ENCODE peak calls at places on chromosomes 7 and 10, in four cellular contexts. One of them, this sample, is unnamed.

GRCh38 chr7:43953071-43953470 is 26.8 kb downstream of the UBE2D4 start:
- DNase-seq in D721Med: no peak
- DNase-seq in A549: no peak
- DNase-seq in choroid plexus epithelial cell: no peak
- DNase-seq in this sample: no peak

GRCh38 chr10:95333997-95334792 is 43.4 kb upstream of the PDLIM1 start:
- DNase-seq in D721Med: no peak
- DNase-seq in A549: peak
- DNase-seq in choroid plexus epithelial cell: peak
- DNase-seq in this sample: no peak

GRCh38 chr10:10498781-10499180 is 518.9 kb upstream of the CELF2 start:
- DNase-seq in D721Med: no peak
- DNase-seq in A549: no peak
- DNase-seq in choroid plexus epithelial cell: peak
- DNase-seq in this sample: no peak

GRCh38 chr10:108204528-108205313 is 1040.2 kb upstream of the SORCS1 start:
- DNase-seq in D721Med: no peak
- DNase-seq in A549: peak
- DNase-seq in choroid plexus epithelial cell: peak
- DNase-seq in this sample: peak

GRCh38 chr7:143284591-143285453 is at the start of gene TMEM139:
- DNase-seq in D721Med: no peak
- DNase-seq in A549: no peak
- DNase-seq in choroid plexus epithelial cell: no peak
- DNase-seq in this sample: no peak

GRCh38 chr10:44961931-44962750 is 2.5 kb downstream of the RASSF4 start:
- DNase-seq in D721Med: no peak
- DNase-seq in A549: no peak
- DNase-seq in choroid plexus epithelial cell: no peak
- DNase-seq in this sample: no peak

GRCh38 chr10:5443429-5443828 is 31.1 kb downstream of the NET1 start:
- DNase-seq in D721Med: no peak
- DNase-seq in A549: no peak
- DNase-seq in choroid plexus epithelial cell: no peak
- DNase-seq in this sample: no peak

GRCh38 chr7:37376386-37376785 is 72.3 kb downstream of the ELMO1 start:
- DNase-seq in D721Med: no peak
- DNase-seq in A549: peak
- DNase-seq in choroid plexus epithelial cell: no peak
- DNase-seq in this sample: no peak

GRCh38 chr10:34303022-34303421 is 512.1 kb downstream of the PARD3 start:
- DNase-seq in D721Med: no peak
- DNase-seq in A549: no peak
- DNase-seq in choroid plexus epithelial cell: no peak
- DNase-seq in this sample: no peak

GRCh38 chr10:101032637-101033201 is 1.7 kb downstream of the SFXN3 start:
- DNase-seq in D721Med: peak
- DNase-seq in A549: peak
- DNase-seq in choroid plexus epithelial cell: peak
- DNase-seq in this sample: no peak

GRCh38 chr7:1293950-1294728 is 61.5 kb downstream of the UNCX start:
- DNase-seq in D721Med: no peak
- DNase-seq in A549: no peak
- DNase-seq in choroid plexus epithelial cell: no peak
- DNase-seq in this sample: no peak

GRCh38 chr7:53315986-53316385 is 280.6 kb downstream of the POM121L12 start:
- DNase-seq in D721Med: no peak
- DNase-seq in A549: no peak
- DNase-seq in choroid plexus epithelial cell: no peak
- DNase-seq in this sample: peak

GRCh38 chr10:4623757-4624420 is 202.1 kb upstream of the AKR1E2 start:
- DNase-seq in D721Med: no peak
- DNase-seq in A549: no peak
- DNase-seq in choroid plexus epithelial cell: peak
- DNase-seq in this sample: no peak

GRCh38 chr7:5343893-5344292 is 61.1 kb downstream of the SLC29A4 start:
- DNase-seq in D721Med: no peak
- DNase-seq in A549: no peak
- DNase-seq in choroid plexus epithelial cell: no peak
- DNase-seq in this sample: no peak

GRCh38 chr7:32104766-32105165 is 34.6 kb upstream of the PDE1C start:
- DNase-seq in D721Med: no peak
- DNase-seq in A549: no peak
- DNase-seq in choroid plexus epithelial cell: no peak
- DNase-seq in this sample: no peak

GRCh38 chr10:99366666-99367065 is 37.5 kb downstream of the CNNM1 start:
- DNase-seq in D721Med: no peak
- DNase-seq in A549: no peak
- DNase-seq in choroid plexus epithelial cell: no peak
- DNase-seq in this sample: no peak

GRCh38 chr7:156667110-156667436 is 26.5 kb downstream of the RNF32 start:
- DNase-seq in D721Med: no peak
- DNase-seq in A549: no peak
- DNase-seq in choroid plexus epithelial cell: no peak
- DNase-seq in this sample: no peak

GRCh38 chr7:34842782-34843181 is 184.8 kb downstream of the NPSR1 start:
- DNase-seq in D721Med: no peak
- DNase-seq in A549: no peak
- DNase-seq in choroid plexus epithelial cell: peak
- DNase-seq in this sample: no peak

GRCh38 chr10:10418397-10418796 is 599.3 kb upstream of the CELF2 start:
- DNase-seq in D721Med: no peak
- DNase-seq in A549: no peak
- DNase-seq in choroid plexus epithelial cell: no peak
- DNase-seq in this sample: no peak

GRCh38 chr7:1742555-1743303 is 72.7 kb downstream of the ELFN1 start:
- DNase-seq in D721Med: no peak
- DNase-seq in A549: no peak
- DNase-seq in choroid plexus epithelial cell: peak
- DNase-seq in this sample: no peak

GRCh38 chr7:3649250-3649649 is 348.2 kb downstream of the SDK1 start:
- DNase-seq in D721Med: no peak
- DNase-seq in A549: peak
- DNase-seq in choroid plexus epithelial cell: peak
- DNase-seq in this sample: no peak
- TF ChIP-seq CTCF in D721Med: no peak
- TF ChIP-seq CTCF in A549: no peak
- TF ChIP-seq CTCF in choroid plexus epithelial cell: peak
- TF ChIP-seq CTCF in this sample: no peak

DNA sequence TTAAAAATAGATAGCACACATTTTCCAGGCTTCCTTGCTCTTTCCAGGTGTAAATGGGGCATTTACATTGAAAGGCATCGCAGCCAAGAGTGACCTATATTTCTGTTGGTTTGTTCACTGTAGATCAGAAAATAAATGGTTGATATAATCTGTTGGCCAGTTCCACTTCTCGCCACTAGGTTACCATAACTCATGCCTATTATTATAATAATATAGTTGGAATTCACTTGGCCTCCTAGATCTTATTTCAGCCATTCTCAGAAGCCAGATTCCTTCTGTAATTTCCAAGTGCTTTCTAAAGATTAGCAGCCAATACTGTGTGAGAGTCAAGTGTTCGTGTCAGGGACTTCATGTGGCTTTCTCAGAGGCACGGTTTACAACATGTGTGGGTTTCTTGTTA is 179.5 kb downstream of the DNAH11 start:
- DNase-seq in D721Med: no peak
- DNase-seq in A549: no peak
- DNase-seq in choroid plexus epithelial cell: peak
- DNase-seq in this sample: no peak
- TF ChIP-seq CTCF in D721Med: no peak
- TF ChIP-seq CTCF in A549: no peak
- TF ChIP-seq CTCF in choroid plexus epithelial cell: peak
- TF ChIP-seq CTCF in this sample: peak

GRCh38 chr7:47416454-47417121 is 165.3 kb downstream of the TNS3 start:
- DNase-seq in D721Med: no peak
- DNase-seq in A549: peak
- DNase-seq in choroid plexus epithelial cell: no peak
- DNase-seq in this sample: no peak
- TF ChIP-seq CTCF in D721Med: no peak
- TF ChIP-seq CTCF in A549: no peak
- TF ChIP-seq CTCF in choroid plexus epithelial cell: no peak
- TF ChIP-seq CTCF in this sample: no peak

GRCh38 chr10:14306201-14306600 is 24.5 kb downstream of the FRMD4A start:
- DNase-seq in D721Med: no peak
- DNase-seq in A549: no peak
- DNase-seq in choroid plexus epithelial cell: no peak
- DNase-seq in this sample: no peak

GRCh38 chr10:14296081-14296709 is 34.5 kb downstream of the FRMD4A start:
- DNase-seq in D721Med: no peak
- DNase-seq in A549: no peak
- DNase-seq in choroid plexus epithelial cell: peak
- DNase-seq in this sample: peak

GRCh38 chr10:14304029-14304428 is 26.7 kb downstream of the FRMD4A start:
- DNase-seq in D721Med: no peak
- DNase-seq in A549: no peak
- DNase-seq in choroid plexus epithelial cell: no peak
- DNase-seq in this sample: no peak

GRCh38 chr10:14299516-14299915 is 31.2 kb downstream of the FRMD4A start:
- DNase-seq in D721Med: no peak
- DNase-seq in A549: no peak
- DNase-seq in choroid plexus epithelial cell: no peak
- DNase-seq in this sample: no peak

GRCh38 chr10:14302035-14302434 is 28.7 kb downstream of the FRMD4A start:
- DNase-seq in D721Med: no peak
- DNase-seq in A549: no peak
- DNase-seq in choroid plexus epithelial cell: peak
- DNase-seq in this sample: no peak
- TF ChIP-seq CTCF in D721Med: peak
- TF ChIP-seq CTCF in A549: no peak
- TF ChIP-seq CTCF in choroid plexus epithelial cell: peak
- TF ChIP-seq CTCF in this sample: peak

GRCh38 chr10:68231106-68231901 is 609 bp downstream of the ATOH7 start:
- DNase-seq in D721Med: no peak
- DNase-seq in A549: peak
- DNase-seq in choroid plexus epithelial cell: peak
- DNase-seq in this sample: peak
- TF ChIP-seq CTCF in D721Med: no peak
- TF ChIP-seq CTCF in A549: peak
- TF ChIP-seq CTCF in choroid plexus epithelial cell: peak
- TF ChIP-seq CTCF in this sample: no peak

GRCh38 chr10:93816123-93816747 is 58.5 kb downstream of the LGI1 start:
- DNase-seq in D721Med: no peak
- DNase-seq in A549: peak
- DNase-seq in choroid plexus epithelial cell: peak
- DNase-seq in this sample: peak
- TF ChIP-seq CTCF in D721Med: peak
- TF ChIP-seq CTCF in A549: peak
- TF ChIP-seq CTCF in choroid plexus epithelial cell: peak
- TF ChIP-seq CTCF in this sample: peak

GRCh38 chr7:151570366-151570915 is 50.7 kb upstream of the RHEB start:
- DNase-seq in D721Med: no peak
- DNase-seq in A549: peak
- DNase-seq in choroid plexus epithelial cell: peak
- DNase-seq in this sample: no peak
- TF ChIP-seq CTCF in D721Med: peak
- TF ChIP-seq CTCF in A549: peak
- TF ChIP-seq CTCF in choroid plexus epithelial cell: peak
- TF ChIP-seq CTCF in this sample: no peak

GRCh38 chr7:69430502-69431145 is 167.7 kb upstream of the AUTS2 start:
- DNase-seq in D721Med: peak
- DNase-seq in A549: no peak
- DNase-seq in choroid plexus epithelial cell: no peak
- DNase-seq in this sample: peak
- TF ChIP-seq CTCF in D721Med: no peak
- TF ChIP-seq CTCF in A549: no peak
- TF ChIP-seq CTCF in choroid plexus epithelial cell: no peak
- TF ChIP-seq CTCF in this sample: no peak

DNA sequence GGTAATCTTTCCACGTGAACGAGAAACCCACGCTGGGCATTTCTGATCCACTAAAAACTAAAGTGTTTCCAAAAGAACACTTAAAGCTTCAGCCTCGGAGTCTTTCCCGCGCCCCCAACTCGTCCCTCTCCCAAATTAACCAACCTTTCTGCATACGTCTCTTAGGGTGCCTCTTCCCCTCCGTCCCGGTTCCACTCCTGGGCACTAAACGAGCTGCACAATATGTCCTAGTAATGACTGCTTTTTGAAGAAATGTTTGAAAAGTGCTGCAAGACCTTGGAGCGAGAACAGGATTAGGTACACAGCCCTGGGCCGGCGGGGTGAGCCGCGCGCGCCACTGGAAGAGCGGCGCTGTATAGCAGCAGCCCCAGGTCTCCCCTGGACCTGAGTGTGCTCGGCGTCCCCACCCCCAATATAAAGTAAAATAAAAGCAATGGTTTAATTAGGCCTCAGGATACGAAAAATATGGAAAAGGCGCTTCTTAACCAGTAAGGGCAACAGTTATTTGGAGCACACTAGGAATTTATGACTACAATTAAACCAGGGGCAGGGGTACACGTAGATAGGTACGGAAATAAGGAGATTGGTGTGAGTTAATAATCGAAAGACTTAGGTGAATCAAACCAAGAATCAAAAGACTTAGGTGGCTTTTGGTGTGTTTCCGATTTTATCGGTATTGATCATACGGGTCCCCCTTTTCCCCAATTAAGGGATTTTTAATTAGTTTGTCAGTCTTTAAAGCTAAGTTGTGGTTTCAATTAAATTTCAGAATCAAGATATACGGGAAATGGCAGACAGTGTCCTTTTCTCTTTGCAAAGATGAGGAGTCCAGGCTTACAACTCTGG is 1.9 kb downstream of the TET1 start:
- DNase-seq in D721Med: no peak
- DNase-seq in A549: no peak
- DNase-seq in choroid plexus epithelial cell: peak
- DNase-seq in this sample: peak
- TF ChIP-seq CTCF in D721Med: no peak
- TF ChIP-seq CTCF in A549: no peak
- TF ChIP-seq CTCF in choroid plexus epithelial cell: no peak
- TF ChIP-seq CTCF in this sample: no peak

GRCh38 chr7:116862234-116863167 is at the start of gene CAPZA2:
- DNase-seq in D721Med: peak
- DNase-seq in A549: peak
- DNase-seq in choroid plexus epithelial cell: peak
- DNase-seq in this sample: peak
- TF ChIP-seq CTCF in D721Med: no peak
- TF ChIP-seq CTCF in A549: no peak
- TF ChIP-seq CTCF in choroid plexus epithelial cell: peak
- TF ChIP-seq CTCF in this sample: no peak

This sample was measured in nephron progenitor cell.